ENCODE peak calls at places on chromosomes 13 and 19, in seven cellular contexts. W is endodermal cell, S is A549, O is fibroblast of lung, G is right atrium auricular region, H is uterus, M is left lung. Q is an unnamed sample. For H3K4me1, the result is how much of the 10 kb centered on the place peaks cover.

GRCh38 chr13:33007237-33007636 is 9.0 kb upstream of the KL start:
- DNase-seq in W (no peak), S (no peak), O (no peak), G (no peak), H (no peak), M (no peak), Q (no peak)

GRCh38 chr19:38370299-38370698 is 4.1 kb upstream of the PSMD8 start:
- DNase-seq in W (no peak), S (no peak), O (no peak), G (no peak), H (no peak), M (no peak), Q (no peak)

GRCh38 chr13:108369412-108369811 is 99.9 kb downstream of the TNFSF13B start:
- DNase-seq in W (no peak), S (no peak), O (no peak), G (no peak), H (no peak), M (no peak), Q (no peak)

GRCh38 chr19:55157064-55157908 is at the start of gene TNNI3:
- DNase-seq in W (no peak), S (no peak), O (no peak), G (no peak), H (no peak), M (no peak), Q (no peak)

GRCh38 chr13:37526710-37527446 is 71.7 kb downstream of the POSTN start:
- DNase-seq in W (no peak), S (no peak), O (peak), G (no peak), H (no peak), M (no peak), Q (no peak)

GRCh38 chr13:97018029-97018819 is 23.9 kb upstream of the OXGR1 start:
- DNase-seq in W (peak), S (no peak), O (peak), G (no peak), H (no peak), M (no peak), Q (no peak)

GRCh38 chr13:99717959-99718674 is 216.8 kb downstream of the TM9SF2 start:
- DNase-seq in W (no peak), S (no peak), O (no peak), G (no peak), H (no peak), M (no peak), Q (no peak)

GRCh38 chr19:934865-935422 is 9.1 kb downstream of the ARID3A start:
- DNase-seq in W (no peak), S (no peak), O (peak), G (peak), H (peak), M (peak), Q (peak)

GRCh38 chr19:38429055-38429810 is 3.2 kb upstream of the RASGRP4 start:
- DNase-seq in W (no peak), S (no peak), O (no peak), G (no peak), H (no peak), M (no peak), Q (no peak)

GRCh38 chr19:888615-889385 is 4.2 kb downstream of the MED16 start:
- DNase-seq in W (no peak), S (no peak), O (no peak), G (no peak), H (no peak), M (no peak), Q (no peak)

GRCh38 chr19:15479391-15480345 is at the start of gene PGLYRP2:
- DNase-seq in W (peak), S (no peak), O (no peak), G (no peak), H (no peak), M (peak), Q (no peak)

GRCh38 chr13:114174529-114174941 is 4.5 kb upstream of the CFAP97D2 start:
- DNase-seq in W (no peak), S (no peak), O (peak), G (no peak), H (no peak), M (no peak), Q (no peak)

GRCh38 chr19:16185925-16186234 is 670 bp downstream of the FAM32A start:
- DNase-seq in W (no peak), S (no peak), O (no peak), G (no peak), H (no peak), M (no peak), Q (no peak)

GRCh38 chr19:15701757-15702589 is 25.9 kb upstream of the OR10H2 start:
- DNase-seq in W (no peak), S (no peak), O (no peak), G (no peak), H (no peak), M (no peak), Q (no peak)

GRCh38 chr13:44153536-44153935 is 220.1 kb upstream of the SERP2 start:
- DNase-seq in W (no peak), S (no peak), O (no peak), G (no peak), H (no peak), M (no peak), Q (no peak)

GRCh38 chr19:55554749-55555152 is 9.4 kb upstream of the SBK3 start:
- DNase-seq in W (no peak), S (no peak), O (no peak), G (no peak), H (no peak), M (no peak), Q (no peak)

GRCh38 chr19:23817519-23817918 is 58.8 kb upstream of the ZNF681 start:
- DNase-seq in W (peak), S (no peak), O (peak), G (no peak), H (peak), M (no peak), Q (no peak)

GRCh38 chr19:13363235-13363634 is 143.0 kb downstream of the CACNA1A start:
- DNase-seq in W (no peak), S (no peak), O (no peak), G (no peak), H (no peak), M (no peak), Q (no peak)

GRCh38 chr19:43229315-43229714 is 23.9 kb upstream of the PSG4 start:
- DNase-seq in W (no peak), S (no peak), O (no peak), G (no peak), H (no peak), M (no peak), Q (no peak)

GRCh38 chr13:102440259-102440936 is 38.5 kb upstream of the FGF14 start:
- DNase-seq in W (no peak), S (no peak), O (no peak), G (no peak), H (no peak), M (no peak), Q (peak)

GRCh38 chr13:97214921-97215320 is 7.2 kb upstream of the MBNL2 start:
- DNase-seq in W (no peak), S (no peak), O (no peak), G (no peak), H (no peak), M (no peak), Q (no peak)

GRCh38 chr19:38837656-38838121 is 6.1 kb upstream of the ECH1 start:
- DNase-seq in W (no peak), S (no peak), O (no peak), G (no peak), H (no peak), M (no peak), Q (peak)

GRCh38 chr13:36712785-36713184 is 39.0 kb downstream of the SERTM1 start:
- DNase-seq in W (no peak), S (no peak), O (no peak), G (no peak), H (peak), M (no peak), Q (no peak)

GRCh38 chr19:46528601-46529447 is 33.2 kb upstream of the PNMA8B start:
- DNase-seq in W (no peak), S (no peak), O (no peak), G (no peak), H (no peak), M (no peak), Q (no peak)

GRCh38 chr19:41186971-41187883 is 5.8 kb upstream of the CYP2S1 start:
- DNase-seq in W (peak), S (no peak), O (no peak), G (no peak), H (no peak), M (no peak), Q (no peak)

GRCh38 chr13:29516012-29516411 is 79.5 kb downstream of the SLC7A1 start:
- DNase-seq in W (no peak), S (no peak), O (no peak), G (no peak), H (no peak), M (no peak), Q (peak)

GRCh38 chr19:3389876-3390361 is 23.5 kb downstream of the NFIC start:
- DNase-seq in W (peak), S (no peak), O (peak), G (no peak), H (no peak), M (no peak), Q (peak)

GRCh38 chr13:76331948-76332712 is 554.1 kb downstream of the KCTD12 start:
- DNase-seq in W (no peak), S (no peak), O (peak), G (no peak), H (no peak), M (no peak), Q (no peak)

GRCh38 chr13:19862511-19863313 is 737 bp downstream of the ZMYM5 start:
- DNase-seq in W (peak), S (no peak), O (peak), G (no peak), H (peak), M (peak), Q (peak)

GRCh38 chr13:33352023-33352422 is 66.5 kb upstream of the STARD13 start:
- DNase-seq in W (no peak), S (no peak), O (no peak), G (no peak), H (no peak), M (no peak), Q (no peak)

GRCh38 chr13:42740753-42741152 is 40.6 kb upstream of the FAM216B start:
- DNase-seq in W (no peak), S (no peak), O (no peak), G (no peak), H (peak), M (peak), Q (peak)

GRCh38 chr19:40808497-40808896 is 9.5 kb downstream of the EGLN2 start:
- DNase-seq in W (no peak), S (no peak), O (no peak), G (no peak), H (no peak), M (no peak), Q (no peak)

GRCh38 chr19:48206402-48207093 is 36.1 kb downstream of the ZSWIM9 start:
- DNase-seq in W (no peak), S (no peak), O (no peak), G (peak), H (no peak), M (peak), Q (no peak)

GRCh38 chr13:46341112-46341711 is 45.8 kb downstream of the RUBCNL start:
- DNase-seq in W (no peak), S (no peak), O (peak), G (peak), H (no peak), M (no peak), Q (no peak)

GRCh38 chr19:33394006-33394722 is 20.7 kb downstream of the CEBPG start:
- DNase-seq in W (no peak), S (no peak), O (peak), G (peak), H (peak), M (peak), Q (no peak)

GRCh38 chr19:5293607-5294089 is 47.0 kb downstream of the PTPRS start:
- DNase-seq in W (peak), S (no peak), O (no peak), G (no peak), H (peak), M (no peak), Q (no peak)

GRCh38 chr13:23518231-23518630 is 52.0 kb upstream of the TNFRSF19 start:
- DNase-seq in W (no peak), S (no peak), O (no peak), G (no peak), H (no peak), M (no peak), Q (no peak)
- H3K4me1 ChIP-seq in W (under half), S (under half), O (under half), G (under half), H (under half), M (under half), Q (under half)

DNA sequence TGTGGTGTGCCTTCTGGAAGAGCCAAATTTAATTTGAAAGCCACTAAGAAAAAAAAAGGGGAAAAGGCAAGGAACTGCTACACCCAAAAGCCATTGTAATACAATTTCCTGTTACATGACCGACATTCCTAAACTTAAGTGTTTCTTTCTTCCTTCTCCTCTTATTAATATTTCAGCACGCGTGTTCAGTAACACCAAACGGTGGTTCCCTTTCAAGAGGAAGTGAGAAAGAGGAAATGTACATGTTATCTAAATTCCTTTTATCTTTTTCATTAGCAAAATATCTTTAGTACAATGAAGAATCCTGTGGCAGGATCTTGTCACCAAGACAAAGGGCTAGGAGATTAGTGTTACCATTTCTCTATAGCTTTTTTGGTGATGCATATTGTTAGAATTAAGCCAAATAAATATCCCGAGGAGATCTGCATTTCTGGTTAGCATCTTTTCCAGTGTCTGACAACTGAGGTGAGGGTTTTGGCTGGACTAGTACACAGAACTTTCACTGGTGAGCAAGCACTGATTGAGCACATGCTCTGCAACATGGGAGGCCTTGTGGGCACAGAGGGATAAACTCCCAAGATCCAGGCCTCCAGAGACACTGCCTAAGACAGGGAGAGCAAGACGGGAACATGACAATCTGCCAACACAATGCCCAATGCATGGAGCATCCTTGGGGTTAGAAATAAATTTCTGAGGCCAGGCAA is 22.1 kb downstream of the LATS2 start:
- DNase-seq in W (no peak), S (no peak), O (no peak), G (no peak), H (no peak), M (no peak), Q (no peak)
- H3K27ac ChIP-seq in W (no peak), S (no peak), O (no peak), G (peak), H (no peak), M (peak), Q (no peak)

DNA sequence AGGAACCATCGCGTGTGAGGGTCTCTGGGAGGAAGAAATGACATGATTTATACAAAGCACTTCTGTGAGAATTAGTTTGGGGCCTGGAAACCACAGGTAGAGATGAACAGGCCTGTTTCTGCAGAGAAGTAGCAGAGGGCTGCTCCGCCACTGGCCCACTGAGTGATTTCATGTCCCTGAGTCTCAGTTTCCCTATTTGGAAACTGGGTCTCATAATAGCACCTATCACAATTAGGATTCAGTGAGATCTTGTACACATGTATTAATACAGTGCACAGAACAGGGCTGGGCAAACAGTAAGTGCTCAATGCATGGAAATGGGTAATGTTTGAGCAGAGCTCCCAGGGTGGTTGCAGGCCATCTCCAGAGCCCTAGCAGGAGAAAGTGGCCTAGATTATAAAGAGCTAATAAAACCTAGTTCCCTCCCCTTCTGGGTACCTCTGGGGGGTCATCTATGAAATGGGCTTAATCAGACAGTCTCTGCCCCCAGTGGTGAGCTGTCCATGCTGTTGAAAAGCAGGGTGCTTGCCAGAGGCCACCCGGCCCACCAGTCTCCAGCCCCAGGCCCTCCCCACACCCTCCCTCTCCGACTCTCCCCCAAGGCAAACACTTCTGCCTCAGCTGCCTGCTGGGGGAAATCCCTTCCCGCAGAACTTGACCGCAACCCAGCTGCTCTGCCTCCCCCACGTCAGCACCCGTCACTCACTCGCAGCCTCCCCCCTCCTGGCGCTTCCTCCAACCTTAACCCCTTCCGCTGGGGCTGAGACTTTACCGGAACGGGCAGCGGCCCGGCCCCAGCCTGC is 4.5 kb downstream of the BCL3 start:
- DNase-seq in W (peak), S (peak), O (peak), G (peak), H (peak), M (peak), Q (peak)
- H3K4me1 ChIP-seq in W (under half), S (half or more), O (under half), G (under half), H (under half), M (half or more), Q (under half)

DNA sequence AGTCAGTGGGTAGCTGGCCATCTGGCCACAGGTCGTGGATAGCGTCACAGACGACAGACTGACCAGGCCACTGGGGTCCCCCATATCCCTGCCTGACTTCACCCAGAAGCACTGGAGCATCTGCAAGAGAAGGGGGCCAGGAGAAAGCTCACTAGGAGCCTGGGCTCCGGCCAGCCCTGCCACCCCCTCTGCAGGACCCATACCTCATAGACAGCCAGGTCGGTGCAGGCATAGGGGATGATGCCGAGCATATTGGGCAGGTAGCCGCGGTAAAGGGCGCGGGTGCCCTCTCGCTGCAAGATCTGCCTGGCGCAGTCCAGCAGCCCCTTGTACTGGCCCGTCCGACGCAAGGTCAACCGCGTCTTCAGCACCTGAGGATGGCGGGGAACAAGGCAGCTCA is 2.5 kb upstream of the KHSRP start:
- DNase-seq in W (no peak), S (no peak), O (no peak), G (no peak), H (no peak), M (no peak), Q (no peak)
- H3K27ac ChIP-seq in W (no peak), S (no peak), O (no peak), G (no peak), H (no peak), M (no peak), Q (no peak)

DNA sequence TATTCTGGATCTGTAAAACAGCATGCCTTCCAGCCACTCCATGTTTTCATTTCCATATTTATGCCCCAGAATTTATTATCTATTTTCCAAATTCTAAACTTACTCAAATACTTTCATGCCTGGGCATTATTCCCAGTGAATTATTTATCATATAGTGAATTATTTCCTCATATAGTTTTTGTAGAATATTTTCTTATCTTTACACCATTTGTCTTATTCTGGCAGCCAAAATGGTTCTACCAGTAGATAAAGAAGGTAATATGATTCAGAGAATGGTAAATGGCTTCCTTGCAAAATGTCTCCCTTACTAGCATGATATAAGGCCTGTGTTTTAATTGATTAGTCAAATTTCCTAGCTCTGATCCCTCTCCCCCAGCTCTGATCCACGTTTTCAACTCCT is 305.8 kb downstream of the SPRY2 start:
- DNase-seq in W (no peak), S (no peak), O (no peak), G (no peak), H (no peak), M (no peak), Q (no peak)
- H3K4me1 ChIP-seq in W (under half), S (under half), O (under half), G (under half), H (under half), M (under half), Q (under half)